ENCODE peak calls at places on chromosomes 12 and 14, in ten cellular contexts. One of them, this sample, is unnamed.

GRCh38 chr12:132639996-132640520 is 21.5 kb downstream of the P2RX2 start:
- DNase-seq in psoas muscle: no peak
- DNase-seq in fibroblast of pulmonary artery: no peak
- DNase-seq in GM13977: no peak
- DNase-seq in kidney epithelial cell: no peak
- DNase-seq in choroid plexus epithelial cell: no peak
- DNase-seq in suprapubic skin: no peak
- DNase-seq in GM23338: no peak
- DNase-seq in retinal pigment epithelial cell: no peak
- DNase-seq in BJ: no peak
- DNase-seq in this sample: no peak

GRCh38 chr12:19120795-19121194 is 8.7 kb upstream of the PLEKHA5 start:
- DNase-seq in psoas muscle: no peak
- DNase-seq in suprapubic skin: no peak
- DNase-seq in fibroblast of pulmonary artery: no peak
- DNase-seq in GM23338: no peak
- DNase-seq in kidney epithelial cell: no peak
- DNase-seq in choroid plexus epithelial cell: no peak
- DNase-seq in GM13977: no peak
- DNase-seq in retinal pigment epithelial cell: no peak
- DNase-seq in BJ: no peak
- DNase-seq in this sample: no peak

GRCh38 chr14:24368562-24369252 is 723 bp downstream of the NFATC4 start:
- DNase-seq in fibroblast of pulmonary artery: peak
- DNase-seq in choroid plexus epithelial cell: peak
- DNase-seq in GM23338: peak
- DNase-seq in suprapubic skin: peak
- DNase-seq in retinal pigment epithelial cell: no peak
- DNase-seq in psoas muscle: peak
- DNase-seq in BJ: peak
- DNase-seq in kidney epithelial cell: no peak
- DNase-seq in GM13977: peak
- DNase-seq in this sample: no peak

GRCh38 chr12:107119091-107119490 is 25.7 kb upstream of the CRY1 start:
- DNase-seq in BJ: no peak
- DNase-seq in GM13977: no peak
- DNase-seq in retinal pigment epithelial cell: no peak
- DNase-seq in suprapubic skin: no peak
- DNase-seq in choroid plexus epithelial cell: no peak
- DNase-seq in GM23338: no peak
- DNase-seq in fibroblast of pulmonary artery: no peak
- DNase-seq in psoas muscle: no peak
- DNase-seq in kidney epithelial cell: no peak
- DNase-seq in this sample: no peak

GRCh38 chr12:31835276-31835882 is 106.6 kb upstream of the AMN1 start:
- DNase-seq in GM13977: no peak
- DNase-seq in fibroblast of pulmonary artery: no peak
- DNase-seq in GM23338: no peak
- DNase-seq in retinal pigment epithelial cell: no peak
- DNase-seq in choroid plexus epithelial cell: no peak
- DNase-seq in psoas muscle: no peak
- DNase-seq in kidney epithelial cell: no peak
- DNase-seq in BJ: no peak
- DNase-seq in suprapubic skin: no peak
- DNase-seq in this sample: no peak

GRCh38 chr14:102417646-102418045 is 54.9 kb downstream of the TECPR2 start:
- DNase-seq in psoas muscle: no peak
- DNase-seq in retinal pigment epithelial cell: no peak
- DNase-seq in GM23338: no peak
- DNase-seq in kidney epithelial cell: no peak
- DNase-seq in fibroblast of pulmonary artery: no peak
- DNase-seq in suprapubic skin: no peak
- DNase-seq in GM13977: no peak
- DNase-seq in BJ: no peak
- DNase-seq in choroid plexus epithelial cell: no peak
- DNase-seq in this sample: no peak

GRCh38 chr12:14393736-14394135 is 28.3 kb downstream of the ATF7IP start:
- DNase-seq in choroid plexus epithelial cell: peak
- DNase-seq in suprapubic skin: no peak
- DNase-seq in GM13977: no peak
- DNase-seq in psoas muscle: no peak
- DNase-seq in retinal pigment epithelial cell: no peak
- DNase-seq in BJ: no peak
- DNase-seq in kidney epithelial cell: no peak
- DNase-seq in GM23338: no peak
- DNase-seq in fibroblast of pulmonary artery: peak
- DNase-seq in this sample: no peak

GRCh38 chr12:31772685-31773222 is 43.9 kb upstream of the AMN1 start:
- DNase-seq in BJ: no peak
- DNase-seq in retinal pigment epithelial cell: no peak
- DNase-seq in GM23338: peak
- DNase-seq in suprapubic skin: no peak
- DNase-seq in psoas muscle: no peak
- DNase-seq in kidney epithelial cell: no peak
- DNase-seq in fibroblast of pulmonary artery: no peak
- DNase-seq in choroid plexus epithelial cell: no peak
- DNase-seq in GM13977: no peak
- DNase-seq in this sample: no peak

GRCh38 chr14:74964787-74965769 is 9.7 kb upstream of the PGF start:
- DNase-seq in psoas muscle: no peak
- DNase-seq in retinal pigment epithelial cell: no peak
- DNase-seq in choroid plexus epithelial cell: no peak
- DNase-seq in GM23338: no peak
- DNase-seq in kidney epithelial cell: no peak
- DNase-seq in suprapubic skin: no peak
- DNase-seq in fibroblast of pulmonary artery: peak
- DNase-seq in GM13977: no peak
- DNase-seq in BJ: no peak
- DNase-seq in this sample: no peak

GRCh38 chr14:88140874-88141273 is 135.9 kb downstream of the GPR65 start:
- DNase-seq in fibroblast of pulmonary artery: no peak
- DNase-seq in psoas muscle: no peak
- DNase-seq in choroid plexus epithelial cell: no peak
- DNase-seq in BJ: no peak
- DNase-seq in kidney epithelial cell: no peak
- DNase-seq in GM23338: no peak
- DNase-seq in suprapubic skin: no peak
- DNase-seq in retinal pigment epithelial cell: no peak
- DNase-seq in GM13977: no peak
- DNase-seq in this sample: no peak

GRCh38 chr14:88142990-88143389 is 138.1 kb downstream of the GPR65 start:
- DNase-seq in fibroblast of pulmonary artery: no peak
- DNase-seq in GM13977: no peak
- DNase-seq in kidney epithelial cell: no peak
- DNase-seq in suprapubic skin: no peak
- DNase-seq in BJ: no peak
- DNase-seq in choroid plexus epithelial cell: no peak
- DNase-seq in psoas muscle: no peak
- DNase-seq in GM23338: no peak
- DNase-seq in retinal pigment epithelial cell: no peak
- DNase-seq in this sample: no peak

GRCh38 chr14:88146881-88147649 is 142.1 kb downstream of the GPR65 start:
- DNase-seq in GM23338: no peak
- DNase-seq in kidney epithelial cell: no peak
- DNase-seq in GM13977: no peak
- DNase-seq in BJ: no peak
- DNase-seq in psoas muscle: no peak
- DNase-seq in suprapubic skin: no peak
- DNase-seq in retinal pigment epithelial cell: no peak
- DNase-seq in fibroblast of pulmonary artery: no peak
- DNase-seq in choroid plexus epithelial cell: no peak
- DNase-seq in this sample: no peak

GRCh38 chr14:88143817-88144216 is 138.9 kb downstream of the GPR65 start:
- DNase-seq in BJ: no peak
- DNase-seq in suprapubic skin: no peak
- DNase-seq in psoas muscle: no peak
- DNase-seq in fibroblast of pulmonary artery: no peak
- DNase-seq in GM23338: peak
- DNase-seq in choroid plexus epithelial cell: no peak
- DNase-seq in kidney epithelial cell: no peak
- DNase-seq in GM13977: no peak
- DNase-seq in retinal pigment epithelial cell: no peak
- DNase-seq in this sample: no peak
- TF ChIP-seq CTCF in BJ: no peak
- TF ChIP-seq CTCF in suprapubic skin: no peak
- TF ChIP-seq CTCF in psoas muscle: no peak
- TF ChIP-seq CTCF in fibroblast of pulmonary artery: no peak
- TF ChIP-seq CTCF in GM23338: peak
- TF ChIP-seq CTCF in choroid plexus epithelial cell: no peak
- TF ChIP-seq CTCF in kidney epithelial cell: no peak
- TF ChIP-seq CTCF in GM13977: no peak
- TF ChIP-seq CTCF in retinal pigment epithelial cell: no peak
- TF ChIP-seq CTCF in this sample: no peak

GRCh38 chr12:103397536-103397935 is 98.2 kb downstream of the C12orf42 start:
- DNase-seq in kidney epithelial cell: no peak
- DNase-seq in suprapubic skin: no peak
- DNase-seq in GM23338: no peak
- DNase-seq in choroid plexus epithelial cell: no peak
- DNase-seq in psoas muscle: no peak
- DNase-seq in retinal pigment epithelial cell: no peak
- DNase-seq in BJ: no peak
- DNase-seq in GM13977: no peak
- DNase-seq in fibroblast of pulmonary artery: no peak
- DNase-seq in this sample: no peak

GRCh38 chr12:103401421-103401820 is 94.3 kb downstream of the C12orf42 start:
- DNase-seq in retinal pigment epithelial cell: no peak
- DNase-seq in fibroblast of pulmonary artery: no peak
- DNase-seq in choroid plexus epithelial cell: no peak
- DNase-seq in psoas muscle: no peak
- DNase-seq in GM13977: no peak
- DNase-seq in suprapubic skin: no peak
- DNase-seq in BJ: no peak
- DNase-seq in kidney epithelial cell: peak
- DNase-seq in GM23338: peak
- DNase-seq in this sample: no peak

DNA sequence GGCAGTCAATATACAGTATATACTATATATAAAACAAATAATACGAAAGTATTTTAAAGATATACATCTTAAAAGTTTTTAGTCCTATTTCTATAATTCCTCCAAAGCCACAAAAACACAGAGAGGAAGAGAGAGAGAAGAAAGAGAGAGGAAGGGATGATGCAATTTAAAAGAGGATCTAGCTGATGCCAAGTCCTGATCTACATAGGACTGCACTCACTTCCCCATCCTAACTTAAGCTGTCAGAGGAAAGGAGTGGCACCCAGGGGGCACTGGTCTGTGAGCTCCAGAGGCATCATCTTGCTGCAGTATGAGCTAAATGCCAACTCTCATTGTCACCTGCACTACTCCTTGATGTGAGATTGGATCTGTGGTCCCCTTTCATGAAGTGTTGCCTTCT is 95.8 kb downstream of the C12orf42 start:
- DNase-seq in fibroblast of pulmonary artery: no peak
- DNase-seq in BJ: no peak
- DNase-seq in retinal pigment epithelial cell: no peak
- DNase-seq in psoas muscle: no peak
- DNase-seq in GM23338: no peak
- DNase-seq in suprapubic skin: no peak
- DNase-seq in GM13977: no peak
- DNase-seq in kidney epithelial cell: no peak
- DNase-seq in choroid plexus epithelial cell: no peak
- DNase-seq in this sample: no peak
- TF ChIP-seq CTCF in fibroblast of pulmonary artery: no peak
- TF ChIP-seq CTCF in BJ: no peak
- TF ChIP-seq CTCF in retinal pigment epithelial cell: no peak
- TF ChIP-seq CTCF in psoas muscle: no peak
- TF ChIP-seq CTCF in GM23338: no peak
- TF ChIP-seq CTCF in suprapubic skin: no peak
- TF ChIP-seq CTCF in GM13977: no peak
- TF ChIP-seq CTCF in kidney epithelial cell: no peak
- TF ChIP-seq CTCF in choroid plexus epithelial cell: no peak
- TF ChIP-seq CTCF in this sample: no peak

GRCh38 chr14:46279327-46279726 is 372.3 kb downstream of the RPL10L start:
- DNase-seq in GM13977: no peak
- DNase-seq in kidney epithelial cell: no peak
- DNase-seq in BJ: no peak
- DNase-seq in fibroblast of pulmonary artery: no peak
- DNase-seq in choroid plexus epithelial cell: no peak
- DNase-seq in psoas muscle: no peak
- DNase-seq in GM23338: peak
- DNase-seq in retinal pigment epithelial cell: no peak
- DNase-seq in suprapubic skin: no peak
- DNase-seq in this sample: no peak
- TF ChIP-seq CTCF in GM13977: no peak
- TF ChIP-seq CTCF in kidney epithelial cell: no peak
- TF ChIP-seq CTCF in BJ: no peak
- TF ChIP-seq CTCF in fibroblast of pulmonary artery: no peak
- TF ChIP-seq CTCF in choroid plexus epithelial cell: no peak
- TF ChIP-seq CTCF in psoas muscle: no peak
- TF ChIP-seq CTCF in GM23338: no peak
- TF ChIP-seq CTCF in retinal pigment epithelial cell: no peak
- TF ChIP-seq CTCF in suprapubic skin: no peak
- TF ChIP-seq CTCF in this sample: no peak

GRCh38 chr14:57712101-57712500 is 153.8 kb downstream of the SLC35F4 start:
- DNase-seq in psoas muscle: no peak
- DNase-seq in suprapubic skin: no peak
- DNase-seq in fibroblast of pulmonary artery: no peak
- DNase-seq in kidney epithelial cell: no peak
- DNase-seq in GM13977: no peak
- DNase-seq in choroid plexus epithelial cell: peak
- DNase-seq in GM23338: no peak
- DNase-seq in BJ: no peak
- DNase-seq in retinal pigment epithelial cell: no peak
- DNase-seq in this sample: no peak
- TF ChIP-seq CTCF in psoas muscle: no peak
- TF ChIP-seq CTCF in suprapubic skin: no peak
- TF ChIP-seq CTCF in fibroblast of pulmonary artery: no peak
- TF ChIP-seq CTCF in kidney epithelial cell: no peak
- TF ChIP-seq CTCF in GM13977: no peak
- TF ChIP-seq CTCF in choroid plexus epithelial cell: no peak
- TF ChIP-seq CTCF in GM23338: no peak
- TF ChIP-seq CTCF in BJ: no peak
- TF ChIP-seq CTCF in retinal pigment epithelial cell: no peak
- TF ChIP-seq CTCF in this sample: no peak

DNA sequence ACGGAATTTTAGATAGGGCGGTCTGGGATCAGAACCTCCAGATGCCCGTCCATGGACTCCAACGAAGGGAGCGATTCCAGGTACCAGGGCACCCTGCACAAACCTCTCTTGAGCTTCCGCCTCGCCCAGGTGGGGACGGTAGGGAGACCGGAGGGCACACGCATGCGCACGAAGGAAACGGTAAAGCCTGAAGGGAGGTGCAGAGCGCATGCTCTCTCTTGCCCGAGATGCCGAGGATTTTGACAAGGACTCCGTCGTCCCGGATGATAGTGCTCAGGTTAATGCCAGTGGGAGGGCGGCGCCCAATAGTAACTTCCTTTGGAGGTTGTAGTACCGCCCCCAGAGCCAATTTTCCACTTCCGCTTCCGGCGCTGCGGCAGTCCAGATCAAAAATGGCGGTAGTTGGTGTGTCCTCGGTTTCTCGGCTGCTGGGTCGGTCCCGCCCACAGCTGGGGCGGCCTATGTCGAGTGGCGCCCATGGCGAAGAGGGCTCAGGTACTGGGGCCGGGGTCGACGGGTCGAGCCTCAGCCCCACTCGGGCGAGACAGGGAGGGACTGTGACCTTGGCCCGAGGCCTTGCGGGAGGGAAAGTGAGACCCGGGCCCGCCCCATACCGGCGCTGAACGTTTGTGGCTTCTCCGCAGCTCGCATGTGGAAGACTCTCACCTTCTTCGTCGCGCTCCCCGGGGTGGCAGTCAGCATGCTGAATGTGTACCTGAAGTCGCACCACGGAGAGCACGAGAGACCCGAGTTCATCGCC is at the start of gene COX6A1:
- DNase-seq in suprapubic skin: peak
- DNase-seq in GM23338: peak
- DNase-seq in fibroblast of pulmonary artery: peak
- DNase-seq in psoas muscle: peak
- DNase-seq in choroid plexus epithelial cell: peak
- DNase-seq in BJ: peak
- DNase-seq in retinal pigment epithelial cell: peak
- DNase-seq in GM13977: peak
- DNase-seq in kidney epithelial cell: peak
- DNase-seq in this sample: peak
- TF ChIP-seq CTCF in suprapubic skin: no peak
- TF ChIP-seq CTCF in GM23338: no peak
- TF ChIP-seq CTCF in fibroblast of pulmonary artery: no peak
- TF ChIP-seq CTCF in psoas muscle: no peak
- TF ChIP-seq CTCF in choroid plexus epithelial cell: no peak
- TF ChIP-seq CTCF in BJ: no peak
- TF ChIP-seq CTCF in retinal pigment epithelial cell: peak
- TF ChIP-seq CTCF in GM13977: peak
- TF ChIP-seq CTCF in kidney epithelial cell: peak
- TF ChIP-seq CTCF in this sample: no peak

This sample was measured in omental fat pad.